ENCODE peak calls at places on chromosomes 16 and 17, in five cellular contexts. U is substantia nigra; H is osteocyte; A is activated CD4-positive, alpha-beta T cell treated with anti-CD3 and anti-CD28 coated beads for 24 hours; E is stimulated activated CD4-positive, alpha-beta T cell treated with anti-CD3 and anti-CD28 coated beads, Interleukin-4, amount 100 ng/mL, for 4 hours. I is an unnamed sample.

GRCh38 chr16:22646948-22647556 is 136.4 kb downstream of the NPIPB5 start:
- DNase-seq in E (no peak), A (no peak), U (no peak), H (peak), I (no peak)

GRCh38 chr16:35629001-35629400 is 2169.6 kb downstream of the TP53TG3F start:
- DNase-seq in E (no peak), U (no peak), H (no peak), A (no peak), I (no peak)

GRCh38 chr17:80374039-80374731 is 40.8 kb upstream of the ENDOV start:
- DNase-seq in U (no peak), A (no peak), H (no peak), E (no peak), I (no peak)

GRCh38 chr16:53042235-53042645 is 10.5 kb downstream of the CHD9NB start:
- DNase-seq in A (no peak), E (no peak), H (no peak), U (no peak), I (no peak)

GRCh38 chr16:19881028-19881427 is 3.6 kb downstream of the GPRC5B start:
- DNase-seq in A (no peak), U (no peak), H (no peak), E (no peak), I (no peak)

GRCh38 chr16:8505327-8505991 is 84.9 kb downstream of the TMEM114 start:
- DNase-seq in H (no peak), U (no peak), E (no peak), A (no peak), I (no peak)

GRCh38 chr16:10731790-10732189 is 11.9 kb upstream of the NUBP1 start:
- DNase-seq in H (no peak), E (no peak), U (no peak), A (no peak), I (no peak)

GRCh38 chr16:84598391-84598750 is 19.5 kb downstream of the COTL1 start:
- DNase-seq in E (no peak), H (no peak), U (no peak), A (no peak), I (no peak)

GRCh38 chr16:58464047-58464915 is 35.7 kb upstream of the NDRG4 start:
- DNase-seq in U (no peak), E (peak), H (no peak), A (no peak), I (no peak)

GRCh38 chr17:50355701-50356341 is 9.9 kb downstream of the XYLT2 start:
- DNase-seq in H (no peak), E (no peak), U (no peak), A (no peak), I (peak)

GRCh38 chr17:5419959-5420653 is at the start of gene RPAIN:
- DNase-seq in H (peak), E (peak), A (peak), U (peak), I (peak)

GRCh38 chr16:17411263-17411662 is 59.5 kb downstream of the XYLT1 start:
- DNase-seq in A (no peak), U (no peak), H (no peak), E (no peak), I (no peak)

GRCh38 chr17:73838815-73839214 is 194.6 kb upstream of the SDK2 start:
- DNase-seq in E (no peak), A (no peak), H (no peak), U (no peak), I (no peak)

GRCh38 chr17:45234641-45235040 is 13.0 kb downstream of the FMNL1 start:
- DNase-seq in E (peak), U (no peak), H (no peak), A (no peak), I (no peak)

GRCh38 chr16:3171181-3171854 is 16.7 kb upstream of the OR1F1 start:
- DNase-seq in E (no peak), A (no peak), U (no peak), H (no peak), I (peak)

GRCh38 chr17:41484920-41485904 is 4.3 kb upstream of the KRT35 start:
- DNase-seq in E (no peak), H (no peak), A (no peak), U (no peak), I (peak)

GRCh38 chr16:15897834-15898254 is 9.4 kb upstream of the CEP20 start:
- DNase-seq in H (no peak), A (peak), U (no peak), E (peak), I (no peak)

GRCh38 chr17:76542566-76542971 is 2.7 kb downstream of the PRCD start:
- DNase-seq in A (no peak), H (no peak), E (no peak), U (no peak), I (no peak)

GRCh38 chr17:1490643-1491405 is 1.7 kb downstream of the MYO1C start:
- DNase-seq in U (no peak), A (peak), H (no peak), E (peak), I (peak)

GRCh38 chr16:77236063-77236511 is 36.9 kb downstream of the SYCE1L start:
- DNase-seq in A (peak), U (peak), H (peak), E (peak), I (peak)

I was measured in posterior vena cava.